ENCODE peak calls at places on chromosomes 2 and 18, in six cellular contexts. G, X, B, W, Y and U are unnamed samples.

GRCh38 chr2:144183744-144184143 is 336.2 kb downstream of the ZEB2 start:
- DNase-seq in G (no peak), X (peak), B (no peak), W (peak), Y (no peak), U (no peak)

GRCh38 chr18:27007880-27008279 is 142.4 kb upstream of the AQP4 start:
- DNase-seq in G (no peak), X (no peak), B (no peak), W (no peak), Y (no peak), U (no peak)

GRCh38 chr2:20567159-20567925 is 83.6 kb downstream of the HS1BP3 start:
- DNase-seq in G (no peak), X (no peak), B (peak), W (no peak), Y (no peak), U (no peak)

GRCh38 chr2:120702061-120702460 is 33.6 kb upstream of the GLI2 start:
- DNase-seq in G (no peak), X (no peak), B (no peak), W (no peak), Y (no peak), U (no peak)

GRCh38 chr2:68918497-68918896 is 34.2 kb downstream of the GKN2 start:
- DNase-seq in G (no peak), X (no peak), B (no peak), W (no peak), Y (no peak), U (no peak)

GRCh38 chr2:211204456-211204855 is 648.1 kb downstream of the CPS1 start:
- DNase-seq in G (no peak), X (no peak), B (no peak), W (no peak), Y (no peak), U (no peak)

GRCh38 chr18:31511098-31511497 is 13.1 kb downstream of the DSG2 start:
- DNase-seq in G (no peak), X (no peak), B (no peak), W (no peak), Y (no peak), U (no peak)

GRCh38 chr2:11746807-11747459 is 501 bp downstream of the LPIN1 start:
- DNase-seq in G (no peak), X (no peak), B (no peak), W (no peak), Y (no peak), U (peak)

GRCh38 chr2:101946372-101946771 is 45.4 kb upstream of the IL1R2 start:
- DNase-seq in G (no peak), X (no peak), B (no peak), W (no peak), Y (no peak), U (no peak)